ENCODE peak calls at places on chromosome 18, in six cellular contexts. Q is psoas muscle, Y is type B pancreatic cell, C is AG10803, S is right atrium auricular region, W is body of pancreas. E is an unnamed sample.

GRCh38 chr18:58195278-58195721 is 151.3 kb downstream of the NEDD4L start:
- DNase-seq in W (peak), S (no peak), Q (no peak), C (no peak), Y (no peak), E (no peak)

GRCh38 chr18:23227729-23228075 is 92.4 kb downstream of the CABLES1 start:
- DNase-seq in C (no peak), Q (no peak), S (no peak), Y (no peak), W (no peak), E (no peak)

GRCh38 chr18:60446821-60447220 is 74.2 kb upstream of the MC4R start:
- DNase-seq in Q (no peak), Y (no peak), S (no peak), W (no peak), C (peak), E (no peak)

GRCh38 chr18:2570772-2571199 is 519 bp downstream of the METTL4 start:
- DNase-seq in W (peak), Q (peak), S (peak), Y (peak), C (peak), E (peak)

GRCh38 chr18:45688113-45688512 is 35.9 kb upstream of the SLC14A1 start:
- DNase-seq in Q (no peak), S (no peak), C (peak), Y (peak), W (no peak), E (peak)

GRCh38 chr18:70190529-70190928 is 15.0 kb downstream of the RTTN start:
- DNase-seq in Q (no peak), Y (no peak), C (no peak), S (no peak), W (no peak), E (no peak)

GRCh38 chr18:45282101-45282812 is 333.0 kb upstream of the SLC14A2 start:
- DNase-seq in S (no peak), C (no peak), Y (no peak), W (no peak), Q (no peak), E (peak)

GRCh38 chr18:79549638-79550000 is 130.0 kb upstream of the CTDP1 start:
- DNase-seq in Q (no peak), W (no peak), S (no peak), Y (no peak), C (no peak), E (no peak)

GRCh38 chr18:57275111-57275510 is 77.2 kb upstream of the ST8SIA3 start:
- DNase-seq in S (no peak), C (no peak), Q (no peak), W (no peak), Y (no peak), E (no peak)

GRCh38 chr18:35919179-35919578 is 53.3 kb upstream of the RMP24 start:
- DNase-seq in S (no peak), Q (no peak), C (no peak), W (no peak), Y (no peak), E (no peak)

DNA sequence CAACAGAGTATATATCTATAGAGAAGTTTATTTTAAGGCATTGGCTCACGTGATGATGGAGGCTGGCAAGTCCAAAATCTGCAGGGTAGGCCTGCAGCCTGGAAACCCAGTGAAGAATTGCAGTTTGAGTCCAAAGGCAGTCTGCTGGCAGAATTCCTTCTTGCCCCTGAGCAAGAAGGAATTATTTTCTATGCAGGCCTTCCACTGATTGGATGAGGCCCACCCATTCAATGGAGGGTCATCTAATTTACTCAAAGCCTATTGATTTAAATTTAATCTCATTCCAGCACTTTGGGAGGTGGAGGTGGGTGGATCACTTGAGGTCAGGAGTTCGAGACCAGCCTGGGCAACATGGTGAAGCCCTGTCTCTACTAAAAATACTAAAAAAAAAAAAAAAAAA is 30.4 kb upstream of the C18orf32 start:
- DNase-seq in Q (no peak), S (no peak), C (no peak), W (no peak), Y (no peak), E (no peak)
- TF ChIP-seq CTCF in Q (no peak), S (no peak), C (no peak), W (no peak), Y (no peak), E (no peak)

DNA sequence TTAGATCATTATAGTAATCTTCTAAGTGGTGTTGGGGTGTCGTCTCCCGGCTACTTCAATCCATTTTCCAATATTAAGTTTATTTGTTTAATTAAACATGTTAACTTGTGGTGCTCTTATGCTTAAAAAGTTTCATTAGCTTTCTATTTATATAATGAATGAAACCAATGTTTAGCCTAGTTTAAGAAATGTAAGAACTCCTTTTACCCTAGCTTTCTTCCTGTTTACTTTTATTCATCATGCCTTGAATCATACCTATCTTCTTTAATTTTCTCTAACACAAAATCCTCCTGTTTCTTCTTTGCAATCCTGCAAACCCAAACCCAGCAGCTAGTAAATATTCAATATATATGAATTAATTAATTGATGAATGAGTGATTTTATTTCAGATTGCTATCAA is 1276.7 kb upstream of the PIK3C3 start:
- DNase-seq in S (no peak), Y (no peak), C (no peak), W (no peak), Q (no peak), E (no peak)
- TF ChIP-seq CTCF in S (no peak), Y (no peak), C (no peak), W (no peak), Q (no peak), E (no peak)

GRCh38 chr18:37536646-37537045 is 29.0 kb downstream of the CELF4 start:
- DNase-seq in C (no peak), Q (no peak), Y (no peak), S (no peak), W (no peak), E (no peak)

GRCh38 chr18:37534627-37535026 is 31.0 kb downstream of the CELF4 start:
- DNase-seq in Y (no peak), W (no peak), Q (no peak), S (no peak), C (no peak), E (no peak)

GRCh38 chr18:37532917-37533316 is 32.7 kb downstream of the CELF4 start:
- DNase-seq in S (no peak), W (no peak), C (no peak), Y (no peak), Q (no peak), E (no peak)

GRCh38 chr18:37535968-37536367 is 29.6 kb downstream of the CELF4 start:
- DNase-seq in W (no peak), Y (no peak), S (no peak), Q (no peak), C (peak), E (no peak)

GRCh38 chr18:37533647-37534565 is 31.7 kb downstream of the CELF4 start:
- DNase-seq in S (no peak), C (no peak), Y (no peak), W (no peak), Q (no peak), E (no peak)
- TF ChIP-seq CTCF in S (no peak), C (no peak), Y (peak), W (no peak), Q (no peak), E (no peak)

GRCh38 chr18:27366151-27366550 is 181.0 kb upstream of the CHST9 start:
- DNase-seq in S (no peak), C (no peak), Y (no peak), W (no peak), Q (no peak), E (no peak)

GRCh38 chr18:27361477-27361876 is 176.4 kb upstream of the CHST9 start:
- DNase-seq in Y (no peak), Q (no peak), C (no peak), S (no peak), W (no peak), E (no peak)

DNA sequence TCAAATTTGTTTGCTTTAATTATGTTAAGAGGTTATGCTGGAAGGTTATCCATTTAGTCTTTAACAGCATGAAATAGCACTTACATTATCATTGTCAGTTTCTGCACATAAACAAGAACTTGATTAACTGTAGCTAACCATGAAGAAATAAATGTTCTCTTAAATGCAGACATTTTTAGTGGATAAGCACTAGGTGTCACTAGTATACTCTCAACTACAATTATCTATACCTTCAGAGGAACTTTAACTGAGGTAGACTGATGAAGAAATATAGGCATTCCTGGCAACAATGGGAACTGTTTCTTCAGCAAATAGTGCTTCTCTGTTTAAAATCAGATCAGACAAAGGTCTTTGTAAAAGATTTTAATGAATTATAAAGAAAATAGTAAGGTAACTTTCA is 178.8 kb upstream of the CHST9 start:
- DNase-seq in C (no peak), S (no peak), Q (no peak), W (no peak), Y (no peak), E (peak)
- TF ChIP-seq CTCF in C (peak), S (no peak), Q (peak), W (peak), Y (peak), E (no peak)

DNA sequence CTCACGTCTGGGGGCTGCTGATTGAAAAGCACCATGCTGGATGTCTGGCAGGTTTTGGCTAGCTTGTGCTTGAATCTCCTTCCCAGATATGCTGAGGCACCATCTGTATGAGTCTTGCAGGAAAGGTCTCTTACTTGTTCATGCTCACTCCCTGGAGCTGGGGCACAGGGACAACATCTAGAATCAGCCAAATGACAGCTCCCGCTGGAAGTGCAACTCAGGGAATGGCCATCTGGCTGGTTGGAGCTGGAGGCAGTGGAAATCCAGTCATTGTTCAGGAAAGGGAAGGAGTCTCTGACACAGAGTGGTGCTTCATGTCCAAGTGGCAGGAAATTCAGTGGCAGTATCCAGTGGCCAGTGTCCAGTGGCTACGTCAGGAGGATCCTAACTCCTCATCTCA is 9.7 kb downstream of the CCDC68 start:
- DNase-seq in Y (no peak), Q (no peak), W (no peak), C (no peak), S (no peak), E (no peak)
- TF ChIP-seq CTCF in Y (no peak), Q (no peak), W (no peak), C (no peak), S (no peak), E (no peak)

DNA sequence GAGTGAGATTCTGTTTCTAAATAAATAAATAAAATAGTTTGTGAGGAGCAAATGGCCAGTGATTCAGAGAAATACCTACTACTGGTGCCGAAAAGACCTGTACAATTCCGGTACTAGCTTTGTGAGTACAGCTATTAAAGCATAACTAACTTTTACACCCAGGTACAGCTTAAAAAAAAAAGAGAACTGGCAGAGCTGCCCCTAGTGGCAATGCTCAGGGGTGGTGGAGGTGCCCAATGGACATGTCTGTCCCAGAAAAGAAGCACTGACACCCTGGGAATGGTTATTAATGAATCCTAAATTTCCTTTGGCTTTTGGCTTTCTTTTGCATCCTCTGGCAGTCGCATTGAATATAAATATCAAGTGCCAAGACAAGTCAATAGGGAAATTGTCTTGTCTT is 87.0 kb downstream of the LIPG start:
- DNase-seq in S (no peak), Q (no peak), C (no peak), W (no peak), Y (no peak), E (no peak)
- TF ChIP-seq CTCF in S (no peak), Q (no peak), C (no peak), W (no peak), Y (peak), E (peak)

DNA sequence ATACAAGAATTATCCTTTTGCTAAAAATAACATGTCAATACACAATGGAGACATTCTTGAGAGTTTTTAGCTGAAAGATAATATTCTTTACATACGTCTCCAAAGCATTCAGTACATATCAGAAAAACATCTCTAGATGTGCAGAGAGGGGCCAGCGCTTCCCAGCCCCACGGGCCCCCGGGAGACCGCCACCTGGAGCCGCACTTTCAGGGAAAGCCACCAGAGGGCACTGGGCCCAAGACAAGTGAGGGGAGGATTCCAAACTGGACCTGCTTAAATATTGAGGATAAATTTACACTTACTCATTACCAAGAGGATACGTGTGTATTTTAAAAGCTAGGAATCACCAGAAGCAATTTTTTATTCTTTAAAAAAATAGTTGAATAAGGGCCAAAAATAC is 499.5 kb downstream of the GALR1 start:
- DNase-seq in W (no peak), C (no peak), Y (no peak), S (no peak), Q (no peak), E (peak)
- TF ChIP-seq CTCF in W (peak), C (peak), Y (peak), S (peak), Q (peak), E (peak)

DNA sequence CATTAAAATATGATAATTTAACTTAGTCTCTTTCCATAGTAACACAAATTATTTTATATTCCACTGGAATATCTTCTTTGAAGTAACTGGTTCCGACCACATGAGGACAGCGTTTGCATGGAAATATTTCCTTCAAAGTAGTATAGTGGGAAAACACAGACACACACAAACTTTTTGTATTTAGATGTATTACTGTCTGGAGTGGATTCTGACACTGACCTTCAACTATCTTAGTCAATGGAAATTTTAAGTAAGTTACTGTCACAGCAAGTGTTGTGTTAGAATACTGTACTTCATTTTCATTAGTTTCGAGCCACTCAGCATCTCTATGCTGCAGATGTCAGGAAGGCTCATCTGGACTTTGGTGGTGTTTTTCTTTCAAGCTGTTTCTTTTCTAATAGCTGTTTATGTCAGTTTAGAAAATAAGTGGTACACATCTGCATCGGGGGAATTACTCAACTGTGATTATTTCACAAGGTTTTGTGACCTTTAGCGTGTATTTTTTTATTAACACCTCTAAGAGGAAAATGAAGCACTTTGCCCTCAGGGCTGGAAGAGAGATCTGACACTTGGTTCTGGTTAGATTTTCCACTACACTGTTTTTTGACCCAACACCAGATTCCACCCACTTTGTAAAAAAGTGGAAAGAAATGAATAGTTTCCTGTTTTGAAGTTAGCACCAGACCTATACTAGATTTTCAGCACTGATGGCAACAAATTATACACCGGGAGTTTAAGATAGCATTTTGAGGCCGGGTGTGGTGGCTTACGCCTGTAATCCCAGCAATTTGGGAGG is 18.9 kb upstream of the THOC1 start:
- DNase-seq in W (no peak), Y (no peak), Q (no peak), S (no peak), C (peak), E (peak)
- TF ChIP-seq CTCF in W (peak), Y (peak), Q (peak), S (peak), C (peak), E (peak)

DNA sequence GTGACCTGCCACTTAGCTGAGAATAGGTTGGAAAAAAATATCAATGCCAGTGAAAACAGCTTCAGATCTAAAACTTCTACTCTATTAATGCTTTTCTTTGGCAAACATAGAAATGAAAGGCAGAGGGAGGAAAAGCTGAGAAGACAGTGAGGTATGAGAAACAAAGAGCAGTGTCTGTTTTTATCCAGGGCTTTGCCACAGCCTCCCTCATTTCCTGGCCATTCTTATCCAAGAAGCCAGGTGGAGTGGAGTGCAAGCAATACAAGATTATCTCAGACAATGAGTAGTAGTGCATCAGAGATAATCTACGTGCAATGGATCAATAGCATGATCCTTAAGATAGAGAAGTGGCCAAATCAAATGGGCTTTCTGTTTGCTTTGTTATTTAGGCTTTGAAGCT is 808.7 kb upstream of the PIK3C3 start:
- DNase-seq in S (no peak), W (no peak), Q (no peak), Y (no peak), C (no peak), E (no peak)
- TF ChIP-seq CTCF in S (no peak), W (no peak), Q (no peak), Y (no peak), C (no peak), E (no peak)

E was measured in NB4.